ENCODE peak calls at places on chromosomes 7 and 10, in nine cellular contexts. B is endothelial cell of umbilical vein, C is spleen, M is kidney, J is PC-9, E is Panc1, Q is IMR-90, Z is upper lobe of right lung, X is mammary epithelial cell. P is an unnamed sample.

GRCh38 chr10:123180691-123181090 is 26.5 kb downstream of the BUB3 start:
- DNase-seq in B (no peak), C (no peak), M (no peak), J (no peak), E (no peak), Q (no peak), Z (no peak), X (peak; percentile 5), P (no peak)

GRCh38 chr10:95660283-95660682 is 3.8 kb upstream of the ALDH18A1 start:
- DNase-seq in B (no peak), C (no peak), M (no peak), J (no peak), E (no peak), Q (peak; percentile 64), Z (no peak), X (peak; percentile 28), P (no peak)

GRCh38 chr10:26334932-26335573 is 103.1 kb upstream of the APBB1IP start:
- DNase-seq in B (peak; percentile 28), C (peak; percentile 83), M (no peak), J (no peak), E (peak; percentile 60), Q (peak; percentile 6), Z (no peak), X (peak; percentile 48), P (peak; percentile 81)

GRCh38 chr10:60043561-60043960 is 137.2 kb upstream of the CCDC6 start:
- DNase-seq in B (no peak), C (no peak), M (no peak), J (no peak), E (no peak), Q (no peak), Z (no peak), X (no peak), P (no peak)

GRCh38 chr10:44745920-44746319 is 165.2 kb upstream of the TMEM72 start:
- DNase-seq in B (no peak), C (no peak), M (no peak), J (no peak), E (no peak), Q (no peak), Z (no peak), X (no peak), P (no peak)

GRCh38 chr10:130745831-130746230 is 565.7 kb downstream of the TCERG1L start:
- DNase-seq in B (no peak), C (peak; percentile 42), M (peak; percentile 37), J (no peak), E (no peak), Q (no peak), Z (peak; percentile 16), X (no peak), P (no peak)

GRCh38 chr10:48199580-48200377 is 74.7 kb downstream of the FRMPD2 start:
- DNase-seq in B (no peak), C (no peak), M (no peak), J (no peak), E (no peak), Q (peak; percentile 63), Z (no peak), X (no peak), P (peak; percentile 87)

GRCh38 chr7:143975617-143976016 is 21.0 kb downstream of the OR2F1 start:
- DNase-seq in B (no peak), C (no peak), M (no peak), J (no peak), E (no peak), Q (peak; percentile 31), Z (no peak), X (no peak), P (peak; percentile 34)

GRCh38 chr10:98028168-98028770 is 2.2 kb downstream of the CRTAC1 start:
- DNase-seq in B (peak; percentile 37), C (no peak), M (no peak), J (no peak), E (peak; percentile 15), Q (peak; percentile 3), Z (peak; percentile 79), X (no peak), P (peak; percentile 76)

GRCh38 chr10:113023017-113023416 is 73.0 kb downstream of the TCF7L2 start:
- DNase-seq in B (no peak), C (no peak), M (no peak), J (no peak), E (no peak), Q (no peak), Z (peak; percentile 77), X (no peak), P (no peak)

GRCh38 chr10:64014281-64014680 is 493.1 kb downstream of the REEP3 start:
- DNase-seq in B (no peak), C (no peak), M (no peak), J (no peak), E (no peak), Q (no peak), Z (no peak), X (no peak), P (no peak)

GRCh38 chr7:130491841-130492518 is at the start of gene MEST:
- DNase-seq in B (peak; percentile 21), C (peak; percentile 78), M (peak; percentile 78), J (no peak), E (no peak), Q (peak; percentile 47), Z (peak; percentile 64), X (no peak), P (peak; percentile 65)

GRCh38 chr7:92880212-92881090 is 44.1 kb upstream of the CDK6 start:
- DNase-seq in B (peak; percentile 20), C (peak; percentile 67), M (peak; percentile 59), J (no peak), E (no peak), Q (no peak), Z (no peak), X (peak; percentile 18), P (peak; percentile 45)

GRCh38 chr7:29556405-29557195 is 7.0 kb upstream of the PRR15 start:
- DNase-seq in B (no peak), C (no peak), M (no peak), J (peak; percentile 21), E (no peak), Q (no peak), Z (no peak), X (no peak), P (peak; percentile 10)

GRCh38 chr10:12241810-12242529 is 46.0 kb downstream of the CDC123 start:
- DNase-seq in B (no peak), C (no peak), M (no peak), J (no peak), E (no peak), Q (peak; percentile 53), Z (no peak), X (peak; percentile 90), P (peak; percentile 83)

GRCh38 chr10:8379906-8380832 is 325.7 kb downstream of the GATA3 start:
- DNase-seq in B (peak; percentile 4), C (no peak), M (no peak), J (no peak), E (no peak), Q (no peak), Z (no peak), X (no peak), P (no peak)

GRCh38 chr7:1296727-1297475 is 64.2 kb downstream of the UNCX start:
- DNase-seq in B (no peak), C (peak; percentile 42), M (no peak), J (no peak), E (no peak), Q (no peak), Z (no peak), X (no peak), P (no peak)
- TF ChIP-seq CTCF in B (no peak), C (no peak), M (no peak), J (no peak), E (no peak), Q (no peak), Z (no peak), X (no peak), P (no peak)

GRCh38 chr10:32941357-32941756 is 16.7 kb downstream of the ITGB1 start:
- DNase-seq in B (no peak), C (no peak), M (no peak), J (no peak), E (no peak), Q (no peak), Z (no peak), X (no peak), P (no peak)

GRCh38 chr10:32943395-32943794 is 14.6 kb downstream of the ITGB1 start:
- DNase-seq in B (no peak), C (no peak), M (no peak), J (no peak), E (no peak), Q (no peak), Z (no peak), X (no peak), P (no peak)

GRCh38 chr10:32942081-32942480 is 15.9 kb downstream of the ITGB1 start:
- DNase-seq in B (no peak), C (no peak), M (no peak), J (no peak), E (no peak), Q (no peak), Z (no peak), X (no peak), P (no peak)

GRCh38 chr10:32946108-32946507 is 11.9 kb downstream of the ITGB1 start:
- DNase-seq in B (no peak), C (no peak), M (no peak), J (peak; percentile 44), E (no peak), Q (no peak), Z (no peak), X (no peak), P (no peak)

GRCh38 chr10:32943854-32944661 is 14.0 kb downstream of the ITGB1 start:
- DNase-seq in B (no peak), C (no peak), M (peak; percentile 76), J (no peak), E (no peak), Q (no peak), Z (peak; percentile 66), X (no peak), P (no peak)
- H3K4me1 ChIP-seq in B (peaks cover 36% of the 10 kb centered on the region), C (peaks cover 62% of the 10 kb centered on the region), M (peaks cover 19% of the 10 kb centered on the region), J (peaks cover 5% of the 10 kb centered on the region), E (peaks cover 93% of the 10 kb centered on the region), Q (peaks cover 36% of the 10 kb centered on the region), Z (peaks cover 46% of the 10 kb centered on the region), X (peaks cover 60% of the 10 kb centered on the region), P (peaks cover 6% of the 10 kb centered on the region)

DNA sequence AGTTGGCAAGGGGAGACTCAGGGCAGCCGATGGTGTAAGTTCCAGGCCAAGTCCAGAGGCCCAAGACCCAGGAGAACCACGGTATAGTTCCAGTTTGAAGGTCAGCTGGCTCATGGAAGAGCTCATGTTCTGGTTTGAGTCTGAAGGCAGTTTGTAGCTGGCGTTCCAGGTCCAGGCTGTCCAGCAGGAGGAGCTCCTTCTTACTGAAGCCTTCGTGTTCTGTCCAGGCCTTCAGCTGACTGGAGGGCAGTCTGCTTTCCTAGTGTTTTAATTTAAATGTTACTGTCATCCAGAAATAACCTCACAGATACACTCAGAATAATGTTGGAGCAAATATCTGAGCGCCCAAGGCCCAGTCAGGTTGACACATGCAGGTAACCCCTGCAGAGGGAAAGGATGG is 4.2 kb downstream of the SUN1 start:
- DNase-seq in B (peak; percentile 60), C (no peak), M (peak; percentile 33), J (no peak), E (no peak), Q (peak; percentile 42), Z (no peak), X (peak; percentile 35), P (no peak)
- TF ChIP-seq CTCF in B (peak; percentile 77), C (peak; percentile 10), M (no peak), J (peak; percentile 55), E (no peak), Q (peak; percentile 44), Z (peak; percentile 43), X (peak; percentile 47), P (peak; percentile 59)

DNA sequence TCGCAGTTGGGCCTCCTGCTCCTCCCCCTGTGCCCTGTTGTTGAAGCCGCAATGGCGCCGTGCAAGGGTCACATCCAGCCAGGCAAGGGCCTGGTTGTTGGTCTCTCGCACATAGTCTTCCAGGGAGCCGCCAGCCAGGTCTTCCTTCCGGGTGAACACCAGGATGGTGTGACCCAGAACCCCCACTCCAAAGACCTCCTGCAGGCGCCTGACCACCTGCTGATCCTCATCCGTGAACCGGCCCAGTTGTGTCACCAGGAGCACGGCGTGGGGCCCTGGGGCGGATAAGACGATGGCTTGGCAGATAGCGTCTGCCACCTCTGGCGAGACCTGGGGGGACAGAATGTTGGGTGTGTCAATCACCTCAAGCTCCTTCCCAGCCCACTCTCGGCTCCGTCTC is 4.2 kb downstream of the GIMAP6 start:
- DNase-seq in B (no peak), C (no peak), M (no peak), J (no peak), E (no peak), Q (no peak), Z (no peak), X (no peak), P (no peak)
- H3K4me1 ChIP-seq in B (peaks cover 34% of the 10 kb centered on the region), C (peaks cover 52% of the 10 kb centered on the region), M (no peaks in the 10 kb centered on the region), J (no peaks in the 10 kb centered on the region), E (no peaks in the 10 kb centered on the region), Q (no peaks in the 10 kb centered on the region), Z (peaks cover 22% of the 10 kb centered on the region), X (no peaks in the 10 kb centered on the region), P (no peaks in the 10 kb centered on the region)